ENCODE peak calls at places on chromosomes 13 and 19, in nine cellular contexts. R is AG10803, X is Calu3, O is Caco-2, J is CD14-positive monocyte, Y is GM23338, V is fibroblast of lung, D is A549, S is dorsolateral prefrontal cortex. L is an unnamed sample.

GRCh38 chr19:4556574-4557185 is 2.8 kb downstream of the SEMA6B start:
- DNase-seq in R (no peak), X (peak; percentile 74), O (peak; percentile 53), J (no peak), Y (peak; percentile 80), V (no peak), D (peak; percentile 82), S (no peak), L (peak; percentile 86)

GRCh38 chr13:104757712-104758111 is 1691.5 kb upstream of the SLC10A2 start:
- DNase-seq in R (no peak), X (no peak), O (no peak), J (no peak), Y (no peak), V (peak; percentile 44), D (no peak), S (no peak), L (peak; percentile 52)

GRCh38 chr13:32228330-32229041 is 86.7 kb downstream of the ZAR1L start:
- DNase-seq in R (peak; percentile 13), X (no peak), O (peak; percentile 81), J (no peak), Y (peak; percentile 36), V (peak; percentile 76), D (peak; percentile 1), S (no peak), L (peak; percentile 35)

GRCh38 chr13:33490461-33491327 is 205.1 kb upstream of the STARD13 start:
- DNase-seq in R (peak; percentile 58), X (no peak), O (no peak), J (no peak), Y (peak; percentile 89), V (no peak), D (no peak), S (peak; percentile 41), L (no peak)

GRCh38 chr19:5903502-5904301 is at the start of gene NDUFA11:
- DNase-seq in R (peak; percentile 97), X (peak; percentile 93), O (peak; percentile 97), J (peak; percentile 100), Y (peak; percentile 97), V (peak; percentile 94), D (peak; percentile 94), S (peak; percentile 97), L (peak; percentile 94)

GRCh38 chr19:2112516-2113320 is 16.0 kb downstream of the IZUMO4 start:
- DNase-seq in R (no peak), X (no peak), O (no peak), J (no peak), Y (no peak), V (no peak), D (no peak), S (no peak), L (no peak)

GRCh38 chr19:40110570-40110969 is 19.8 kb upstream of the ZNF780A start:
- DNase-seq in R (no peak), X (no peak), O (no peak), J (no peak), Y (no peak), V (no peak), D (no peak), S (no peak), L (no peak)

GRCh38 chr19:17069249-17069648 is 6.0 kb downstream of the HAUS8 start:
- DNase-seq in R (no peak), X (no peak), O (no peak), J (no peak), Y (peak; percentile 73), V (no peak), D (no peak), S (no peak), L (no peak)

GRCh38 chr19:45008554-45008953 is 7.3 kb downstream of the RELB start:
- DNase-seq in R (no peak), X (no peak), O (peak; percentile 75), J (no peak), Y (peak; percentile 53), V (no peak), D (no peak), S (no peak), L (no peak)

DNA sequence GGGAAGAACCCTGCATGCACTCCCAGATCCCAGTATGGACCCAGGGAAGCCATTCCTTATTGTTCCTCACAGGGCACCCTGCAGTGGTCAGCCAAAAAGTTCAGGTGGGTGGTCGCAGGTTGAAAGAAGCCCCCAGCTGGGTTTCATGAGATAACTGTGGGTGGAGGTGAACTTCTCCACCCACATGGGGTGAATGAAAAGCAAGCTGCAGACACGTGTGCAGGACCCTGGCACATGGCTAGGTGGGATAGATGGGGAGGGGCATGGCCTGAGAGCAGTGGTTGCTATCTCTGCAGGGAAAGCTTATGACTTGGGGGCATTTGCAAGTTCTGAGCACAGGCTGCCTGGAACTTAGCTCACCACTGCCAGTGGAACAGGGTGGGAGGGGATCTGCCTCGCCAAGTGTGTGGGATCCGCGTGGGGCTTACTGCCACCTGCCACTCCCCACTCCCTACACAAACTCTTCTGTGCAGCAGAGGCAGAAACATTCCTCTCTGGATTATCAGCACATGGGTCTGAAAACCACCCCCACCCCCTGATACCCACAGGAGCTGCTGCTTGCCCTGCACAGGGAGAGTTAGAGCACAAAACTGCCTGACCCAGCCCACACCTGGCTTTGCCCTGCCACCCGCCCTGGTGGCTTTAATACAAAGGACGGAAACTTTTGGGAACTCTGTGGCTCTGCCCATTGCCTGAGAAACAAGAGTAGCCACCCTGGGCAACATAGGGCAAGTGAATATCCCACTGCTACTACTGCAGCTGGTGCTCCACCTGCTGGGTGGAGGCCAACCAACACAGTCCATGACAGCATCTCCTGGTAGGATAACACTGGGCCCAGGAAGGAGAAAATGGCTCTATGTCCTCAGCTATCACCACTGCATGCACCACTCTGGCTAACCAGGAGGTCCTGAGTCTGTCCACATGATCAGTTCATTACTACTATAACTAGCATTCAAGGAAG is 24.4 kb downstream of the PLA2G4C start:
- DNase-seq in R (no peak), X (no peak), O (peak; percentile 34), J (no peak), Y (peak; percentile 61), V (no peak), D (no peak), S (peak; percentile 62), L (no peak)
- TF ChIP-seq CTCF in R (no peak), X (no peak), O (peak; percentile 50), J (no peak), Y (peak; percentile 75), V (no peak), D (no peak), S (no peak), L (no peak)

DNA sequence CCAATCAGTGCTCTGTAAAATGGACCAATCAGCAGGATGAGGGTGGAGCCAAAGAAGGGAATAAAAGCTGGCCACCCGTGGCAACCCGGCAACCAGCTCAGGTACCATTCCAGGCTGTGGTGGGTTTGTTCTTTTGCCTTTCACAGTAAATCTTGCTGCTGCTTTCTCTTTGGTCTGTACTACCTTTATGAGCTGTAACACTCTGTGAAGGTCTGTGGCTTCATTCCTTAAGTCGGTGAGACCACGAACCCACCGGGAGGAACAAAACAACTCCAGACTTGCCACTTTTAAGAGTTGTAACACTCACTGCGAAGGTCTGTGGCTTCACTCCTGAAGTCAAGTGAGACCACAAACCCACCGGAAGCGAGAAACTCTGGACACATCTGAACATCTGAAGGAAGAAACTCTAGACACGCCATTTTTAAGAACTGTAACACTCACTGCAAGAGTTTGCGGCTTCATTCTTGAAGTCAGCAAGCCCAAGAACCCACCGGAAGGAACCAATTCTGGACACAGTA is 16.5 kb upstream of the SPACA6 start:
- DNase-seq in R (no peak), X (no peak), O (no peak), J (no peak), Y (no peak), V (no peak), D (no peak), S (no peak), L (no peak)
- TF ChIP-seq CTCF in R (no peak), X (no peak), O (no peak), J (no peak), Y (no peak), V (no peak), D (no peak), S (no peak), L (no peak)

GRCh38 chr13:76223999-76224398 is 587.9 kb downstream of the LMO7 start:
- DNase-seq in R (no peak), X (no peak), O (no peak), J (no peak), Y (no peak), V (no peak), D (no peak), S (no peak), L (no peak)

GRCh38 chr13:76222511-76222910 is 586.4 kb downstream of the LMO7 start:
- DNase-seq in R (no peak), X (no peak), O (no peak), J (no peak), Y (no peak), V (peak; percentile 39), D (no peak), S (no peak), L (no peak)

GRCh38 chr13:76225815-76226489 is 589.8 kb downstream of the LMO7 start:
- DNase-seq in R (peak; percentile 3), X (no peak), O (no peak), J (no peak), Y (peak; percentile 24), V (peak; percentile 40), D (no peak), S (no peak), L (no peak)

GRCh38 chr13:76226941-76227340 is 590.8 kb downstream of the LMO7 start:
- DNase-seq in R (no peak), X (no peak), O (no peak), J (no peak), Y (no peak), V (no peak), D (no peak), S (no peak), L (no peak)

GRCh38 chr13:76223565-76223964 is 587.4 kb downstream of the LMO7 start:
- DNase-seq in R (no peak), X (no peak), O (peak; percentile 45), J (no peak), Y (peak; percentile 18), V (no peak), D (no peak), S (no peak), L (peak; percentile 1)
- TF ChIP-seq CTCF in R (peak; percentile 4), X (no peak), O (peak; percentile 47), J (no peak), Y (peak; percentile 64), V (no peak), D (no peak), S (no peak), L (no peak)

GRCh38 chr19:32677657-32678056 is 2.0 kb downstream of the RGS9BP start:
- DNase-seq in R (no peak), X (no peak), O (peak; percentile 74), J (no peak), Y (peak; percentile 54), V (no peak), D (no peak), S (no peak), L (no peak)

GRCh38 chr19:32676895-32677359 is 1.3 kb downstream of the RGS9BP start:
- DNase-seq in R (no peak), X (no peak), O (no peak), J (no peak), Y (no peak), V (no peak), D (no peak), S (no peak), L (no peak)

GRCh38 chr19:32674959-32675719 is at the start of gene ANKRD27:
- DNase-seq in R (peak; percentile 95), X (peak; percentile 99), O (peak; percentile 99), J (peak; percentile 97), Y (peak; percentile 99), V (peak; percentile 93), D (peak; percentile 99), S (peak; percentile 98), L (peak; percentile 99)

GRCh38 chr19:32675720-32676185 is at the start of gene RGS9BP:
- DNase-seq in R (peak; percentile 70), X (peak; percentile 86), O (peak; percentile 83), J (peak; percentile 66), Y (peak; percentile 64), V (peak; percentile 45), D (peak; percentile 88), S (peak; percentile 61), L (peak; percentile 72)

GRCh38 chr19:32676186-32676894 is 692 bp downstream of the RGS9BP start:
- DNase-seq in R (no peak), X (peak; percentile 47), O (peak; percentile 60), J (no peak), Y (peak; percentile 62), V (no peak), D (peak; percentile 74), S (no peak), L (no peak)
- TF ChIP-seq CTCF in R (no peak), X (no peak), O (no peak), J (no peak), Y (no peak), V (no peak), D (no peak), S (no peak), L (no peak)